ENCODE peak calls at places on chromosomes 2 and 18, in six cellular contexts. J is Kasumi-1, K is AG08396, A is NCI-H1105, W is left ventricle myocardium inferior, P is fibroblast of pulmonary artery. E is an unnamed sample.

GRCh38 chr2:73830871-73831401 is 2.2 kb downstream of the STAMBP start:
- DNase-seq in J (no peak), K (peak), A (no peak), W (no peak), P (peak), E (no peak)

GRCh38 chr2:180655393-180655792 is 325.0 kb upstream of the UBE2E3 start:
- DNase-seq in J (no peak), K (no peak), A (no peak), W (no peak), P (no peak), E (no peak)

GRCh38 chr2:66346241-66346664 is 88.7 kb upstream of the MEIS1 start:
- DNase-seq in J (peak), K (no peak), A (no peak), W (no peak), P (no peak), E (no peak)

GRCh38 chr2:44257781-44258180 is 17.5 kb upstream of the SLC3A1 start:
- DNase-seq in J (no peak), K (no peak), A (no peak), W (no peak), P (no peak), E (no peak)

GRCh38 chr2:200523158-200523557 is 2.8 kb upstream of the SGO2 start:
- DNase-seq in J (no peak), K (no peak), A (no peak), W (no peak), P (no peak), E (no peak)

GRCh38 chr2:157893611-157894010 is 17.5 kb upstream of the ACVR1 start:
- DNase-seq in J (no peak), K (no peak), A (no peak), W (no peak), P (no peak), E (no peak)

GRCh38 chr2:225788571-225788970 is 389.1 kb downstream of the NYAP2 start:
- DNase-seq in J (no peak), K (no peak), A (no peak), W (no peak), P (no peak), E (no peak)

GRCh38 chr18:58635891-58636290 is 7.0 kb upstream of the ALPK2 start:
- DNase-seq in J (no peak), K (peak), A (no peak), W (no peak), P (peak), E (no peak)

GRCh38 chr18:59839931-59840685 is 59.7 kb upstream of the PMAIP1 start:
- DNase-seq in J (peak), K (no peak), A (no peak), W (no peak), P (no peak), E (no peak)

GRCh38 chr2:102141915-102142828 is at the start of gene IL1R1:
- DNase-seq in J (no peak), K (peak), A (no peak), W (peak), P (peak), E (no peak)

GRCh38 chr2:186535861-186536260 is 49.8 kb downstream of the ZC3H15 start:
- DNase-seq in J (no peak), K (no peak), A (no peak), W (no peak), P (no peak), E (no peak)

GRCh38 chr18:79965119-79965902 is 868 bp downstream of the HSBP1L1 start:
- DNase-seq in J (peak), K (peak), A (peak), W (no peak), P (peak), E (no peak)

GRCh38 chr2:171237754-171238505 is 77.2 kb upstream of the TLK1 start:
- DNase-seq in J (peak), K (no peak), A (no peak), W (no peak), P (no peak), E (no peak)

GRCh38 chr2:46067501-46068292 is 229.5 kb upstream of the EPAS1 start:
- DNase-seq in J (no peak), K (peak), A (no peak), W (no peak), P (peak), E (no peak)

GRCh38 chr2:105387225-105387624 is 11.6 kb downstream of the FHL2 start:
- DNase-seq in J (no peak), K (no peak), A (no peak), W (no peak), P (no peak), E (no peak)

GRCh38 chr2:200483729-200484198 is 26.1 kb downstream of the KCTD18 start:
- DNase-seq in J (peak), K (no peak), A (no peak), W (no peak), P (peak), E (peak)

GRCh38 chr18:3669376-3669775 is 219.4 kb downstream of the TGIF1 start:
- DNase-seq in J (no peak), K (no peak), A (no peak), W (no peak), P (no peak), E (no peak)

GRCh38 chr2:158025263-158025996 is 76.2 kb upstream of the UPP2 start:
- DNase-seq in J (no peak), K (peak), A (no peak), W (no peak), P (peak), E (no peak)

GRCh38 chr2:108194409-108195132 is 45.2 kb upstream of the SULT1C3 start:
- DNase-seq in J (peak), K (no peak), A (no peak), W (no peak), P (peak), E (no peak)

GRCh38 chr2:38997784-38998183 is 108.1 kb downstream of the ARHGEF33 start:
- DNase-seq in J (no peak), K (peak), A (no peak), W (no peak), P (peak), E (no peak)

GRCh38 chr2:47016172-47016913 is 100.7 kb upstream of the MCFD2 start:
- DNase-seq in J (peak), K (peak), A (no peak), W (no peak), P (peak), E (no peak)

GRCh38 chr2:177568893-177569292 is 176.3 kb downstream of the AGPS start:
- DNase-seq in J (no peak), K (no peak), A (no peak), W (no peak), P (no peak), E (no peak)

GRCh38 chr2:47129191-47129711 is 25.9 kb downstream of the STPG4 start:
- DNase-seq in J (no peak), K (no peak), A (no peak), W (no peak), P (no peak), E (no peak)

E was measured in NCI-H748 treated with DMSO at 0.1 percent for 48 hours.